ENCODE peak calls at places on chromosomes 7 and 10, in four cellular contexts. P is prostate gland, M is neural progenitor cell, S is AG04450. N is an unnamed sample.
A peak's percentile ranks its signal among the peaks of the same experiment; 100 is the strongest.

GRCh38 chr10:76397210-76397881 is 965.9 kb downstream of the LRMDA start:
- DNase-seq in P (peak; percentile 13), S (no peak), M (no peak), N (no peak)

GRCh38 chr10:17905491-17905890 is 46.2 kb upstream of the SLC39A12 start:
- DNase-seq in S (no peak), M (no peak), P (no peak), N (no peak)

GRCh38 chr10:115398026-115398425 is 304.9 kb downstream of the ATRNL1 start:
- DNase-seq in P (no peak), S (no peak), M (no peak), N (no peak)

GRCh38 chr10:4351723-4352565 is 474.1 kb upstream of the AKR1E2 start:
- DNase-seq in S (no peak), M (no peak), P (no peak), N (no peak)

GRCh38 chr7:94031865-94032264 is 27.7 kb upstream of the BET1 start:
- DNase-seq in P (no peak), M (no peak), S (no peak), N (no peak)

GRCh38 chr7:106116162-106116704 is 4.1 kb upstream of the SYPL1 start:
- DNase-seq in S (no peak), M (no peak), P (no peak), N (no peak)

GRCh38 chr10:48602401-48603135 is 2.3 kb downstream of the ARHGAP22 start:
- DNase-seq in S (no peak), M (no peak), P (no peak), N (no peak)

GRCh38 chr7:105125745-105126144 is 111.7 kb downstream of the KMT2E start:
- DNase-seq in S (no peak), M (no peak), P (no peak), N (no peak)

GRCh38 chr10:69319911-69320316 is 41.6 kb downstream of the HK1 start:
- DNase-seq in M (no peak), P (no peak), S (no peak), N (no peak)

GRCh38 chr10:52077796-52078195 is 236.3 kb upstream of the DKK1 start:
- DNase-seq in S (no peak), M (no peak), P (no peak), N (no peak)

GRCh38 chr7:22316914-22317313 is 40.0 kb downstream of the RAPGEF5 start:
- DNase-seq in P (no peak), M (no peak), S (no peak), N (no peak)

GRCh38 chr10:90930070-90930837 is 9.4 kb upstream of the ANKRD1 start:
- DNase-seq in M (peak; percentile 74), S (peak; percentile 42), P (peak; percentile 61), N (peak; percentile 78)

GRCh38 chr10:43197834-43198681 is 59.8 kb downstream of the CSGALNACT2 start:
- DNase-seq in M (peak; percentile 45), S (no peak), P (no peak), N (no peak)

GRCh38 chr10:62852961-62853702 is 37.0 kb upstream of the EGR2 start:
- DNase-seq in M (no peak), S (no peak), P (no peak), N (no peak)

GRCh38 chr10:103845983-103846382 is 9.4 kb downstream of the SH3PXD2A start:
- DNase-seq in M (no peak), S (no peak), P (no peak), N (no peak)

GRCh38 chr7:71753959-71754652 is 622.2 kb downstream of the GALNT17 start:
- DNase-seq in M (no peak), S (no peak), P (no peak), N (no peak)

GRCh38 chr10:12165036-12165435 is 30.7 kb downstream of the NUDT5 start:
- DNase-seq in S (no peak), M (no peak), P (no peak), N (no peak)

GRCh38 chr10:101060951-101061813 is 607 bp upstream of the KAZALD1 start:
- DNase-seq in P (peak; percentile 90), S (peak; percentile 88), M (peak; percentile 98), N (peak; percentile 59)

GRCh38 chr10:67849331-67850011 is 11.5 kb upstream of the DNAJC12 start:
- DNase-seq in S (peak; percentile 87), M (peak; percentile 92), P (peak; percentile 91), N (peak; percentile 80)
- TF ChIP-seq CTCF in S (no peak), M (no peak), P (no peak), N (no peak)

DNA sequence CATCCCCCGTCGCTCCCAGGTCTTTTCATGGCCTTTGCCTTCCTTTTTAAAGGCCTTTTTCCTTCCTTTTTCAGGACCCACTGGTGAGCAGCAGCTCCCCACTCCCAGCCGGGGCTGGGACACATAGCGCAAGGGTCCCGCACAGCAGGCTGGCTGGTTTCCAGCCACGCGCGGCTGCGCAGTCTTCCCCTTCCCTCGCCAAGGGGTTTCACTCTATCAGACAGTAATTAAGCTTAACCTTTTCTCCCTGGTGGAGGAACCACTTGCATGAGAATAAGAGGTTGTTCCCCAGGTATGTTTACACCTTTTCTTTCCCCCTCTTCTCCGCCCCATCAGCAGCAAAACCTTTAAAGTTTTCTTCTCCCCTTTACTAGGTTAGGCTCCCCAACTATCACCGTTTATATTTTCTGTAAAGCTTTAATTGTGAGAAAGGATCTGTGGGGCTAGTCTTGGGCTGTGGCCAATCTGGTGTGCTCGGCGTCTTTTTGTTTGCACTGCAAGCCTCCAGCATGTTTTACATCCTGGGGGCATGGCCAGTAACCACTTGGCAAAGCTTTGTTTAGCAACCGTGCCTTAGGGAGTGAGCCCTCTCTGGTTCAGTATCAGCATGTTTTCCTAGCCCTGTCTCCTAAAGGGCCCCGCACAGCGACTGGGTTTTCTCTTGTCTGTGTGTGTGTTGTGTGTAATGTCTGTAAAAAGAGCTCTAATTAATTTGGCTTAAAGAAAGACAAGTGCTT is 219.6 kb downstream of the PHF14 start:
- DNase-seq in P (peak; percentile 27), S (no peak), M (peak; percentile 64), N (peak; percentile 28)
- H3K4me3 ChIP-seq in P (peak overlapping the region; percentile 18), S (peak overlapping the region; percentile 48), M (peak overlapping the region; percentile 3), N (peak overlapping the region; percentile 43)

DNA sequence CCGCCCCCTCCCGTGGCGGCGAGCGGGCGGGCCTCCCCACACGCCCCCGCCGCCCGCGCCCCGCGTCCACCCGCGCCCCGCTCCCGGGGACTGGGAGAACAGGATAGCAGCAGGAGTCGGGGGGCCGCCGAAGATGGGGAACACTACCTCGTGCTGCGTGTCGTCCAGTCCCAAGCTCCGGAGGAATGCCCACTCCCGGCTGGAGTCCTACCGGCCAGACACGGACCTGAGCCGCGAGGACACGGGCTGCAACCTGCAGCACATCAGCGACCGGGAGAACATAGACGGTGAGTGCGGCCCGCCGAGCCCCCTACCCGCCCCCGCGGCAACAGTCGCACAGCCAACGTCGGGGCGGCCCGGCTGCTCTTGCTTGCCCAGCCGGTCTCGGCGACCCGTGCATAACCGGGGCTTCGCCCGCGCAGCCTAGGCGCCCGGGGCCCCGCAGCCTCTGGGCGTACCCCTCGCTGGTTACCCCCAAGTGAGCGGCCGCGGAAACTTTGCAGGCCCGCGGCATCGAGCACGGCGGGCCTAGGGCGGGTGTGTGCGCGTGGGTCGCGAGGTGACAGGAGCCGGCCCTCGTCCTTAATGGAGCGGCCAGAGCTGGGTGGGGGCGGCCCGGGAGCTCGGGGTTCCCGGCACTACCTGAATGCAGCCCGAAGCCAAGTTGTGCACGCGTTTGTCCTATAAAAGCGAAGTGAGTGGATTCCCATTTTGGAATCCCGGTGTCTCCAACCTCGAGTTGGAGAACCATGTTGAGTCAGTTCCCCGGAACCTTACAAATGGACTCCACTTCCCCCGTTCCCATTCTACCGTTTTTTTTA is 822 bp downstream of the CCNY start:
- DNase-seq in P (peak; percentile 22), M (peak; percentile 70), S (no peak), N (no peak)
- TF ChIP-seq CTCF in P (no peak), M (no peak), S (peak; percentile 4), N (no peak)

GRCh38 chr10:44311563-44311905 is 73.4 kb downstream of the CXCL12 start:
- DNase-seq in P (no peak), M (no peak), S (no peak), N (no peak)
- H3K4me3 ChIP-seq in P (no peak overlapping the region), M (no peak overlapping the region), S (no peak overlapping the region), N (no peak overlapping the region)

GRCh38 chr7:96598421-96598820 is 111.2 kb downstream of the SEM1 start:
- DNase-seq in P (no peak), S (no peak), M (no peak), N (no peak)

GRCh38 chr7:96591900-96592676 is 117.6 kb downstream of the SEM1 start:
- DNase-seq in M (peak; percentile 41), S (no peak), P (no peak), N (no peak)

GRCh38 chr7:96599288-96599936 is 110.2 kb downstream of the SEM1 start:
- DNase-seq in S (no peak), M (peak; percentile 31), P (no peak), N (no peak)

GRCh38 chr7:96591159-96591899 is 118.3 kb downstream of the SEM1 start:
- DNase-seq in S (no peak), M (no peak), P (no peak), N (no peak)

GRCh38 chr7:96596120-96596826 is 113.4 kb downstream of the SEM1 start:
- DNase-seq in S (no peak), M (peak; percentile 13), P (peak; percentile 8), N (no peak)
- TF ChIP-seq CTCF in S (no peak), M (no peak), P (no peak), N (peak; percentile 6)

GRCh38 chr7:19112290-19113000 is 5.0 kb downstream of the TWIST1 start:
- DNase-seq in S (no peak), M (peak; percentile 63), P (no peak), N (no peak)

GRCh38 chr7:19110026-19110777 is 7.2 kb downstream of the TWIST1 start:
- DNase-seq in P (no peak), S (no peak), M (peak; percentile 42), N (no peak)

GRCh38 chr7:19110778-19111175 is 6.7 kb downstream of the TWIST1 start:
- DNase-seq in M (peak; percentile 25), S (no peak), P (no peak), N (no peak)

GRCh38 chr7:19113001-19113349 is 4.5 kb downstream of the TWIST1 start:
- DNase-seq in P (no peak), M (no peak), S (no peak), N (no peak)

DNA sequence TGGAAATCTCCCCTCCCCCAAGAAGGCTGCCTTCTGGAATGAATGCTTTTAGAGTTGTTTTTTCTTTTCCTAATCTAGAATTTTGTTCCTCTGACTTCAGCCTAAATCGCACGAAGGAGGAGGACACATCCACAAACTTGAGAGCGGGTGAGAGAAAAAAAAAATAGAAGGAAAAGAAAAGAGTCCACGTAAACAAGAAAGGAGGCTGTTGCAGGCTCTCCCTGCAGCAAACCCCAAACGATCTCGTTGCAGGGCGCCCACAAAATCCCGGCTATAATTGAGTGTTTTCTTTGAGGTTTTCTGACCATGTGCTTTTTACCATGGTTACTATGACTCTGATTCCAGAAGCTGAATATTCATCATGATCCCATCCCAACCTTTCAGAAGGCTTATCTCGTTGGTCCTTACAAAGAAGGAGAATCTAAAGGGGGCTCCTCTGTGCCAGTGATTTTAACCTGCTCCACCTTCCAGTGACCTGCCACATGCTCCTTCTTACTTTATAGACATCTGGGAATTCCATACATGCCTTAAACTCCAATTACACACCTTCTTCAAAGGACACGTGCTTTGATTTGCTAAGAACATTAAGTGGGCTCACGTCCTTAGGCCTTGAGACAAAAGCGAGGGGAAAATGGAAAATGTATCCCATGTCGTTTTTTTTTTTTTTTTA is 5.8 kb downstream of the TWIST1 start:
- DNase-seq in S (no peak), M (no peak), P (no peak), N (no peak)
- H3K4me3 ChIP-seq in S (no peak overlapping the region), M (no peak overlapping the region), P (no peak overlapping the region), N (no peak overlapping the region)

GRCh38 chr7:136654406-136654805 is 214.0 kb upstream of the CHRM2 start:
- DNase-seq in M (no peak), P (no peak), S (no peak), N (no peak)
- TF ChIP-seq CTCF in M (no peak), P (no peak), S (no peak), N (no peak)